ENCODE peak calls at places on chromosome 18, in seven cellular contexts. C is uterus; P is CD4-positive, CD25-positive, alpha-beta regulatory T cell; A is CD8-positive, alpha-beta T cell; G is cardiac muscle cell; V is testis; R is Peyer's patch. K is an unnamed sample.

GRCh38 chr18:10122116-10122515 is 208.3 kb downstream of the VAPA start:
- DNase-seq in C (no peak), P (no peak), A (no peak), G (peak; percentile 86), V (no peak), R (no peak), K (no peak)

GRCh38 chr18:80247403-80247916 is at the start of gene PARD6G:
- DNase-seq in C (peak; percentile 87), P (peak; percentile 28), A (peak; percentile 49), G (peak; percentile 80), V (peak; percentile 89), R (peak; percentile 50), K (peak; percentile 38)

GRCh38 chr18:49368876-49369440 is 91.5 kb downstream of the DYM start:
- DNase-seq in C (no peak), P (no peak), A (no peak), G (no peak), V (peak; percentile 30), R (no peak), K (no peak)

GRCh38 chr18:23890589-23890988 is 124.0 kb upstream of the TTC39C start:
- DNase-seq in C (no peak), P (no peak), A (no peak), G (peak; percentile 34), V (no peak), R (no peak), K (no peak)

GRCh38 chr18:79693561-79694205 is 14.1 kb downstream of the CTDP1 start:
- DNase-seq in C (no peak), P (no peak), A (no peak), G (no peak), V (no peak), R (no peak), K (no peak)

GRCh38 chr18:54094474-54094873 is 130.0 kb downstream of the MBD2 start:
- DNase-seq in C (no peak), P (no peak), A (no peak), G (no peak), V (no peak), R (no peak), K (no peak)

GRCh38 chr18:50008306-50008705 is 186.6 kb downstream of the MYO5B start:
- DNase-seq in C (no peak), P (no peak), A (no peak), G (no peak), V (no peak), R (no peak), K (no peak)

GRCh38 chr18:37711990-37712389 is 146.4 kb upstream of the CELF4 start:
- DNase-seq in C (no peak), P (no peak), A (no peak), G (peak; percentile 19), V (no peak), R (no peak), K (no peak)

GRCh38 chr18:49838381-49838780 is 25.0 kb upstream of the ACAA2 start:
- DNase-seq in C (no peak), P (no peak), A (no peak), G (no peak), V (no peak), R (no peak), K (no peak)

GRCh38 chr18:3460823-3461398 is 10.9 kb downstream of the TGIF1 start:
- DNase-seq in C (no peak), P (no peak), A (no peak), G (no peak), V (no peak), R (no peak), K (no peak)

GRCh38 chr18:76258209-76258608 is 236.8 kb downstream of the ZNF516 start:
- DNase-seq in C (no peak), P (no peak), A (no peak), G (peak; percentile 33), V (no peak), R (no peak), K (no peak)

GRCh38 chr18:48194787-48195186 is 214.4 kb downstream of the ZBTB7C start:
- DNase-seq in C (no peak), P (no peak), A (no peak), G (no peak), V (no peak), R (no peak), K (no peak)

GRCh38 chr18:66795011-66795410 is 191.1 kb upstream of the CDH19 start:
- DNase-seq in C (no peak), P (no peak), A (no peak), G (peak; percentile 14), V (no peak), R (no peak), K (no peak)

GRCh38 chr18:21958707-21959457 is 210.5 kb upstream of the GATA6 start:
- DNase-seq in C (peak; percentile 20), P (no peak), A (no peak), G (no peak), V (peak; percentile 72), R (no peak), K (no peak)
- H3K27me3 ChIP-seq in C (no peaks in the 10 kb centered on the region), P (peaks cover 2% of the 10 kb centered on the region), A (no peaks in the 10 kb centered on the region), G (no peaks in the 10 kb centered on the region), V (no peaks in the 10 kb centered on the region), R (no peaks in the 10 kb centered on the region), K (no peaks in the 10 kb centered on the region)

DNA sequence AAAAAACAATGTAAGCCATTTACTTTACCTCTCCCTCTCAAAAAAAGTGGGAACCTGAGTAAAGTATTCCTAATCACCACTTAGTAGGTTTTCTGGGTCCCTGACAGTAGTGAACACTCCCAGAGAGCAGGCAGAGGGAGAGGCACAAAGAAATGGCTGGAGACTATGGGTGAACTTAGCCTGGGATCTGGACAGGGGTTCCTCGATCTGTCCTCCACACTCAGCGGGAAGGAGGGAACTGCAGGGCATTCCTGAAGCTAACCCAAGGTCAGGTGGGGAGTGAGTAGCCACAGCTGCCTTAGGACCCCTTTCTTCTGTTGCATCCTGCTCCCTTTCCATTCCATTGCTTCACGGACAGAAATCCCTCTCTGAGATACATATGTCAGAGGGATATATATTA is 155.3 kb downstream of the TPGS2 start:
- DNase-seq in C (no peak), P (no peak), A (no peak), G (no peak), V (no peak), R (no peak), K (no peak)
- H3K4me1 ChIP-seq in C (no peaks in the 10 kb centered on the region), P (no peaks in the 10 kb centered on the region), A (no peaks in the 10 kb centered on the region), G (no peaks in the 10 kb centered on the region), V (no peaks in the 10 kb centered on the region), R (no peaks in the 10 kb centered on the region), K (peaks cover 38% of the 10 kb centered on the region)

GRCh38 chr18:8893221-8893620 is 187.9 kb downstream of the MTCL1 start:
- DNase-seq in C (no peak), P (no peak), A (no peak), G (no peak), V (no peak), R (no peak), K (no peak)

GRCh38 chr18:8893628-8894231 is 188.4 kb downstream of the MTCL1 start:
- DNase-seq in C (no peak), P (no peak), A (no peak), G (no peak), V (no peak), R (no peak), K (no peak)

GRCh38 chr18:8895341-8895740 is 190.0 kb downstream of the MTCL1 start:
- DNase-seq in C (no peak), P (no peak), A (no peak), G (no peak), V (no peak), R (no peak), K (no peak)

GRCh38 chr18:8894823-8895222 is 189.5 kb downstream of the MTCL1 start:
- DNase-seq in C (no peak), P (no peak), A (no peak), G (no peak), V (no peak), R (no peak), K (no peak)

DNA sequence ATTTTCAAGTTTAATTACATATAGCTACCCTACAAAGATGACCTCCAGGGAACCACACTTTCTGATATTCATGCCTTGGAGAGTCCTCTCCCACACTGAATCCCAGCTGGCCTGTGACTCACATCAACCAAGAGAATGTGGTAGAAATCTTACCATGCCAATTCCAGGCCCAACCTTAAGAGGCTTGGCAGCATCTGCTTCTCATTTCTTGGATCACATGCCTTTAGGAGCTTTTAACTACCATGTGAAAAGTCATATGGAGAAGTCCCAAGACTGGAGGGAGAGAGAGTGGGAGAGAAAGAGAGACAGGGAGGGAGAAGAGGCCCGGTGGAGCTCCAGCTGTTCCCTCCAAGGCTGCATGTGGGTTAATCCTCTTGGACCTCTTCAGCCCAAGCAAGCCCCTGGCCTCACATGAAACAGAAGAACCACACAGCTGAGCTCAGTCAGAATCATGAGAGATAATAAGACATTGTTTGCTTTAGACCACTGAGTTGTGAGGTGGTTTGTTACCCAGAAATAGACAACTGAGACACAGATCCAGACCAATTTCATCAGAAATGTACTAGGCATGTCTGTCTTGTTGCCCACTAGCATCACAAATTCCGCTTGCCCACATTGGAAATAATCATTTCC is 190.7 kb downstream of the MTCL1 start:
- DNase-seq in C (no peak), P (no peak), A (no peak), G (peak; percentile 57), V (no peak), R (no peak), K (no peak)
- H3K27me3 ChIP-seq in C (no peaks in the 10 kb centered on the region), P (no peaks in the 10 kb centered on the region), A (no peaks in the 10 kb centered on the region), G (no peaks in the 10 kb centered on the region), V (no peaks in the 10 kb centered on the region), R (no peaks in the 10 kb centered on the region), K (no peaks in the 10 kb centered on the region)

GRCh38 chr18:46411191-46411590 is 245.8 kb downstream of the LOXHD1 start:
- DNase-seq in C (no peak), P (no peak), A (no peak), G (no peak), V (no peak), R (no peak), K (no peak)

GRCh38 chr18:46414863-46415262 is 242.2 kb downstream of the LOXHD1 start:
- DNase-seq in C (no peak), P (no peak), A (no peak), G (no peak), V (no peak), R (no peak), K (no peak)

GRCh38 chr18:46412831-46413371 is 244.1 kb downstream of the LOXHD1 start:
- DNase-seq in C (no peak), P (no peak), A (no peak), G (no peak), V (peak; percentile 49), R (peak; percentile 21), K (no peak)

GRCh38 chr18:46413684-46414083 is 243.3 kb downstream of the LOXHD1 start:
- DNase-seq in C (no peak), P (no peak), A (no peak), G (no peak), V (no peak), R (no peak), K (no peak)

DNA sequence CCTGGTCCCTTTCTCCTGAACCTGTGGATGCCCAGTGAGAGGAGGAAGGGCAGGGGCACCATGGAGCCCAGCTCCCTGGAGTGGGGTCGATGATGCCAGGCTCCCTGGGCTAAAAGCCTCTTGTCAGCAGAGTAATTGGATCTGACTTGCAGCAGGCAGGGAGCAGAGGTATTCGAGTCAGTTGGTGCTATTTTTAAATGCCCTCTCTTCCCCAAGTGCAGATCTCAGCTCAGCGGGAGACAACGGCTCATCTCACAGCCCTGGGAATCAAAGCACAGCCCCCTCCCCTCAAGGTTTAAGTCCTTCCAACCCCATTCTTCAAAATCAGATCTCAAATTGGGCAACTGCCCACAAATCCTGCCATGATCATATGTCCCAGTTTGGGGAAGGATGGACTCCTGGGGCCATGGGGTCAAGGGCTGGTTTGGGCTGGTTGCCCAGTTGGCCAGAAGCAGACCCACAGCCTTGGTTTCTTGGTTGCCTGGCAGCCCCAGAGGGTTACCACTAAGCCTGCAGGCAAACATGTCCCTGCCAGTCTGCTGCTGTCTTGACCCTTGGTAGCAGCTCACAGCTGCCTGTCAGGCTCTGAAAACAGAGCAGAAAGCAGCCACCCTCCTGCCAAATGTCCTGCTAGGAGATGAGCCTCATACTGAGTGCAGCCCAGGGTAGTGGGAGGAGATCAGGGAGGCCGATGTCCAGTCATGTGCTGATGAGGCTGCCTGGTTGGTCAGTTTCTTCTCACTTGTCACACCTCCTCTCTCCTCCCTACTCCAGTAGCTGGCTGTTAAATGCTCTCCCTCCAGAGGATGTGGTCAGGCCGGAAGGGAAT is 244.9 kb downstream of the LOXHD1 start:
- DNase-seq in C (peak; percentile 27), P (no peak), A (no peak), G (peak; percentile 34), V (peak; percentile 50), R (no peak), K (no peak)
- H3K4me1 ChIP-seq in C (no peaks in the 10 kb centered on the region), P (no peaks in the 10 kb centered on the region), A (no peaks in the 10 kb centered on the region), G (peaks cover 73% of the 10 kb centered on the region), V (peaks cover 19% of the 10 kb centered on the region), R (no peaks in the 10 kb centered on the region), K (peaks cover 8% of the 10 kb centered on the region)

K was measured in thoracic aorta.